ENCODE peak calls at places on chromosomes 5 and 9, in ten cellular contexts. R, F, O, C, G, B, U, S, T and V are unnamed samples. For H3K27me3, the result is how much of the 10 kb centered on the place peaks cover.

GRCh38 chr5:142870552-142870951 is 100.4 kb downstream of the ARHGAP26 start:
- DNase-seq in O (no peak), T (no peak), C (no peak), R (no peak), B (no peak), S (no peak), F (no peak), U (peak), G (no peak), V (no peak)

GRCh38 chr5:14063117-14063516 is 80.0 kb upstream of the TRIO start:
- DNase-seq in F (no peak), C (no peak), O (no peak), S (peak), T (no peak), B (no peak), U (no peak), G (no peak), R (no peak), V (no peak)

GRCh38 chr5:6483880-6484382 is 35.3 kb downstream of the UBE2QL1 start:
- DNase-seq in O (no peak), B (no peak), S (no peak), T (peak), C (no peak), U (no peak), G (peak), R (no peak), F (no peak), V (no peak)

GRCh38 chr5:101783241-101784095 is 512.6 kb downstream of the SLCO4C1 start:
- DNase-seq in S (no peak), B (no peak), R (no peak), T (no peak), O (peak), C (no peak), G (no peak), F (no peak), U (no peak), V (no peak)

GRCh38 chr9:116549061-116549664 is 137.9 kb upstream of the TRIM32 start:
- DNase-seq in S (peak), G (peak), F (peak), B (peak), C (no peak), O (peak), U (peak), T (no peak), R (no peak), V (peak)

GRCh38 chr5:157710887-157711286 is 20.3 kb upstream of the THG1L start:
- DNase-seq in U (no peak), C (no peak), F (peak), S (peak), G (no peak), O (no peak), T (no peak), B (no peak), R (no peak), V (no peak)

GRCh38 chr9:38233343-38233742 is 159.2 kb upstream of the ALDH1B1 start:
- DNase-seq in G (no peak), T (no peak), O (no peak), C (no peak), B (no peak), F (no peak), S (no peak), U (no peak), R (no peak), V (no peak)

GRCh38 chr5:177306674-177307543 is 3.3 kb downstream of the PRELID1 start:
- DNase-seq in O (no peak), U (no peak), T (no peak), B (peak), S (peak), G (no peak), C (no peak), F (no peak), R (no peak), V (no peak)

GRCh38 chr5:137336565-137337120 is 162.5 kb downstream of the SPOCK1 start:
- DNase-seq in U (no peak), S (no peak), O (no peak), C (no peak), F (no peak), T (no peak), G (no peak), B (no peak), R (no peak), V (no peak)

GRCh38 chr5:51382759-51383493 is at the start of gene ISL1:
- DNase-seq in C (peak), F (peak), T (no peak), G (peak), R (no peak), B (no peak), S (peak), O (peak), U (peak), V (no peak)

GRCh38 chr9:89427621-89428221 is 70.2 kb downstream of the SEMA4D start:
- DNase-seq in F (no peak), T (peak), C (no peak), R (no peak), U (no peak), O (no peak), G (no peak), B (no peak), S (peak), V (no peak)

GRCh38 chr9:22052376-22052945 is 43.4 kb upstream of the CDKN2B start:
- DNase-seq in G (no peak), F (no peak), R (peak), U (no peak), O (no peak), T (peak), B (no peak), C (no peak), S (peak), V (no peak)

GRCh38 chr9:132743886-132744544 is 73.8 kb downstream of the GTF3C4 start:
- DNase-seq in B (no peak), T (no peak), U (no peak), R (no peak), S (peak), O (no peak), C (peak), F (peak), G (no peak), V (no peak)

GRCh38 chr9:132742821-132743311 is 72.6 kb downstream of the GTF3C4 start:
- DNase-seq in T (no peak), B (no peak), R (no peak), S (no peak), F (no peak), C (no peak), U (no peak), G (no peak), O (no peak), V (no peak)

GRCh38 chr9:132739705-132740310 is 69.5 kb downstream of the GTF3C4 start:
- DNase-seq in C (no peak), F (no peak), G (peak), T (no peak), U (peak), O (no peak), B (no peak), S (no peak), R (no peak), V (no peak)

GRCh38 chr9:132744881-132745761 is 74.9 kb downstream of the GTF3C4 start:
- DNase-seq in C (peak), F (peak), O (no peak), B (no peak), T (no peak), G (no peak), U (no peak), R (no peak), S (peak), V (no peak)

GRCh38 chr9:132740526-132741309 is 70.5 kb downstream of the GTF3C4 start:
- DNase-seq in C (no peak), B (no peak), R (no peak), S (no peak), O (no peak), F (no peak), T (no peak), U (no peak), G (no peak), V (no peak)
- H3K27me3 ChIP-seq in C (under half), B (under half), R (under half), S (under half), O (under half), F (under half), T (under half), U (under half), G (under half), V (under half)

DNA sequence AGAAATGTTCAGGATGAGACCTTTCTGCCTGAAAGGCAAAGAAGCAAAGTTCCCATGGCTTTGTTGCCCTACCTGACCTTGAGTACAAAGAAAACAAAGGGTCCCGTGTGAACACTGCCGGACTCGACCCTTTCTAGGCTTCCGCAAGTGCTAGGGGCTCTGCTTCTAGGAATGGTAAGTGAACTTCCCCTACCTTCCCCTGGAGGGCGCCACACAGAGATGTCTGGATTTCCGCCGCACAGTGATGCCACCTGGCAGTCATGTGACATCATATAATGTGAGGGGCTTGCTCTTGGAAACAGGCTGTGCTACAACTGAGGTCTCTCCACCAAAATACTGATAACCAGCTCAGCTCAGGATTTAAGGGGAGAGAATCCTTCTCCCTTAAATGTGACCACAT is 56.6 kb downstream of the HSD17B3 start:
- DNase-seq in R (no peak), T (no peak), C (no peak), F (peak), O (no peak), G (no peak), U (no peak), B (no peak), S (no peak), V (no peak)
- H3K27me3 ChIP-seq in R (under half), T (under half), C (under half), F (under half), O (under half), G (under half), U (under half), B (under half), S (under half), V (under half)

DNA sequence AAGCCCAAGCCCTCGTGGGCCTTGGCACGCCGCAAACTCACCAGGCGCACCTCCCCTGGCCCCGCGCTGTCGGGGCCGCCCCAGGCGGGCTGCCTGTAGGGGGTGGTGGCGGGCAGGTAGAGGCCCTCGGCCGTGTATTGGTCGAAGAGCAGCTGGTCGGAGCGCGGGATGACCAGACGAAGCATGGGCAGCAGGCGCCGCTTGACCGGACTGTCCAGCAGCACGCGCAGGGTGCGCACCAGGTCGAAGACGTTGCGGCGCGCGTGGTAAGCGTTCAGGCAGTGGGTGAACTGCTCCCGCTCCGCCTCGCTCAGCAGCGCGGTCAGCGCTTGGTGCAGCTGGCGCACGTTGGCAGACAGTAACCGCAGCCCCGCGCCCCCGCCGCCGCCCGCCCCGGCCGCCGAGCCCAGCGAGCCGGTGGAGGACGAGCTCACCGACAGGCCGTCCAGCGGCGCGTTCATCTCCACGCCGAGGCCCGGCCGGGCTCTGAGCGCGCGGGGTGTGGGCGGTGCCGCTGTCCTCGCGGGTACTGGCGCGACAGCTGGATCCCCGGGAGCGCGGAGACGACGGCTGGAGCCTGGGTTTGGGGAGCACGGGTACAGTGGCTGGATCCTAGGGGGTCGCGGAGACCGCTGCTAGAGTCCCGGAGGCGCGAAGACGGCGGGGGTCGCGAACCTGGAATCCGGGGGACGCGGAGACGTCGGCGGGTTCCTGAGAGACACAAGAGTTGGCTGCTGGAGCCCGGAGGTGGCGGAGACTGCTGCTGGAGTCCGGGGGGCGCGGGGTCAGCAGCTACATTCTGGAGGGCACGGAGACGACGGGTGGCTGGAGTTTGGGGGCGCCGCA is 709 bp downstream of the WHRN start:
- DNase-seq in U (peak), C (peak), O (peak), S (peak), R (peak), G (peak), F (peak), B (peak), T (peak), V (peak)
- H3K27me3 ChIP-seq in U (under half), C (under half), O (under half), S (under half), R (under half), G (under half), F (under half), B (half or more), T (under half), V (half or more)

DNA sequence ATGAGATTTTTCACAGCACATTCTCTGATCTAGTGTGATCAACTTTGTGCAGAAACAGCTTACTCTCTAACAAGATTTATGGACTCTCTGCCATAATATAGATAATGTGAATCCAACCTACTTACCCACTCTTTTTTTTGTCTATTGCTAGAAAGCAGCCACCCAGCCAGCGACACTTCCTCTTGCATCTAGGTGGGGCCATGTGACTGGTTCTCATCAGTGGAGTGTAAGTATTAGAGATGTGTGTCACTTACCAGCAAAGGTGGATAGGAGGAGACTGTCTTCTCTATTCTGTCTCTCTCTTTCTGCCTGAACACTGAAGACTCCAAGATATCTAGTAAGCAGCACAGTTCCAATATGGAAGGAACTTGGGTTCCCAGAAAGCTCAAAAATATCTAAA is 174.8 kb downstream of the MCTP1 start:
- DNase-seq in C (no peak), U (no peak), O (no peak), G (no peak), B (no peak), F (no peak), T (no peak), R (no peak), S (no peak), V (no peak)
- H3K27me3 ChIP-seq in C (under half), U (under half), O (under half), G (under half), B (under half), F (under half), T (under half), R (under half), S (under half), V (under half)

DNA sequence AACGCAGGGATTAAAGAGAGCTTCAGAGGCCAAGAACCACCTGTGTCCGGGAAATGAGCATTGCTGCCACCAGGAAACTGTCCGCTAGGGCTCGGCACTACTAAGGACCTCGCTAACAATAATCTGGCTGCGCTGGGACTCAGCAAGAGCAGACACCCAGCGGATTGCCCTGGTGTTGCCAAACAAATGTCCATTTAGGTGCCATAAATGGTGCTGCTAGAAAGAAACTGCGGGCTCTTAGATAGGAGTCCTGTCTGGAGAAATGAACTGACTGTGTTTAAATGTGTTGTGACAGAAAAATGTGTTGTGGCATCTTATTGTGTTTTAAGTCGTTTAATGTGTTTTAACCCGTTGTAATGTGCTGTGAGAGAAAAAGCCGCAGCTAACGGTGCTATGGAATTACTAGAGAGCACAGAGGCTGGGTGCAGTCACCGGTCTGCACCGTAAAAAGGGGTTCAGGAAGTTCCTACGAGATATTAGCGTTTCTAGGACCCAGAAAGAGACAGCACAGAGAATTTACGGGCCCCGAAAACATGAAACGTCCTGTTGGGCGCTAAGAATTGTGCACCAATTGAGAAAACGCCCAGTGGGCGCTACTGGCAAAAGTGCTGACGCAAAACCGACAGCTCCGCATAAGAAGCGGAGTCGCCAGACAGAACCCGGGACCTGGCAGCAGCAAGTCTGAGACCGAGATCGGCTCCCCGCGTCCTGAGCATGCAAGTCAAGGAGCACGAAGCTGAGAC is 90.6 kb downstream of the ANXA2R start:
- DNase-seq in C (no peak), U (peak), T (peak), S (peak), F (peak), O (peak), R (peak), G (peak), B (peak), V (peak)
- H3K27me3 ChIP-seq in C (under half), U (under half), T (under half), S (under half), F (under half), O (under half), R (under half), G (half or more), B (half or more), V (under half)